ENCODE peak calls at places on chromosome 17, in nine cellular contexts. N is tibial artery, A is astrocyte of the cerebellum, Q is mucosa of descending colon, D is lung, W is psoas muscle, E is GM23338, C is fibroblast of mammary gland, L is OCI-LY7. V is an unnamed sample.

GRCh38 chr17:1169471-1169908 is 10.3 kb downstream of the ABR start:
- DNase-seq in N (no peak), A (no peak), Q (no peak), D (no peak), W (no peak), E (no peak), C (no peak), L (no peak), V (no peak)

GRCh38 chr17:16991349-16992009 is 19.6 kb upstream of the TNFRSF13B start:
- DNase-seq in N (peak; percentile 78), A (no peak), Q (peak; percentile 97), D (peak; percentile 81), W (peak; percentile 85), E (peak; percentile 94), C (peak; percentile 64), L (peak; percentile 90), V (no peak)

GRCh38 chr17:44971776-44972483 is 3.8 kb upstream of the C1QL1 start:
- DNase-seq in N (no peak), A (no peak), Q (no peak), D (no peak), W (no peak), E (peak; percentile 77), C (peak; percentile 68), L (no peak), V (no peak)

GRCh38 chr17:48487221-48487620 is 43.6 kb downstream of the HOXB1 start:
- DNase-seq in N (no peak), A (no peak), Q (no peak), D (no peak), W (no peak), E (no peak), C (no peak), L (no peak), V (no peak)

GRCh38 chr17:82734987-82735866 is at the start of gene FN3K:
- DNase-seq in N (peak; percentile 47), A (no peak), Q (peak; percentile 71), D (peak; percentile 55), W (peak; percentile 74), E (peak; percentile 80), C (peak; percentile 82), L (no peak), V (peak; percentile 17)

GRCh38 chr17:1485748-1486376 is 6.6 kb downstream of the MYO1C start:
- DNase-seq in N (peak; percentile 69), A (no peak), Q (peak; percentile 78), D (peak; percentile 62), W (peak; percentile 77), E (peak; percentile 54), C (peak; percentile 50), L (peak; percentile 57), V (no peak)

GRCh38 chr17:68686108-68686988 is 85.2 kb upstream of the FAM20A start:
- DNase-seq in N (no peak), A (no peak), Q (no peak), D (no peak), W (no peak), E (no peak), C (no peak), L (no peak), V (no peak)

GRCh38 chr17:57516290-57517215 is 228.5 kb downstream of the CCDC182 start:
- DNase-seq in N (no peak), A (no peak), Q (no peak), D (no peak), W (no peak), E (no peak), C (no peak), L (no peak), V (peak; percentile 40)

GRCh38 chr17:72295916-72296315 is 175.1 kb downstream of the SOX9 start:
- DNase-seq in N (no peak), A (no peak), Q (no peak), D (no peak), W (no peak), E (no peak), C (no peak), L (no peak), V (no peak)

GRCh38 chr17:33084755-33085154 is 93.1 kb downstream of the SPACA3 start:
- DNase-seq in N (no peak), A (no peak), Q (peak; percentile 48), D (no peak), W (no peak), E (no peak), C (no peak), L (no peak), V (no peak)

GRCh38 chr17:79019631-79020584 is 4.1 kb upstream of the C1QTNF1 start:
- DNase-seq in N (peak; percentile 91), A (peak; percentile 55), Q (peak; percentile 80), D (no peak), W (peak; percentile 72), E (peak; percentile 63), C (peak; percentile 87), L (peak; percentile 45), V (no peak)

GRCh38 chr17:61002316-61002736 is 324.7 kb downstream of the BCAS3 start:
- DNase-seq in N (no peak), A (peak; percentile 44), Q (no peak), D (no peak), W (no peak), E (peak; percentile 56), C (peak; percentile 65), L (peak; percentile 36), V (peak; percentile 45)

GRCh38 chr17:17320188-17320910 is 17.2 kb downstream of the NT5M start:
- DNase-seq in N (no peak), A (no peak), Q (no peak), D (no peak), W (no peak), E (no peak), C (no peak), L (no peak), V (no peak)

GRCh38 chr17:61238455-61238933 is 161.1 kb upstream of the TBX2 start:
- DNase-seq in N (no peak), A (no peak), Q (no peak), D (no peak), W (no peak), E (no peak), C (no peak), L (no peak), V (no peak)

GRCh38 chr17:35432176-35433074 is at the start of gene SLFN12:
- DNase-seq in N (peak; percentile 56), A (peak; percentile 77), Q (peak; percentile 64), D (peak; percentile 79), W (peak; percentile 49), E (peak; percentile 94), C (peak; percentile 94), L (no peak), V (peak; percentile 88)

GRCh38 chr17:42512733-42513251 is 23.2 kb upstream of the NAGLU start:
- DNase-seq in N (no peak), A (no peak), Q (no peak), D (no peak), W (no peak), E (no peak), C (no peak), L (no peak), V (no peak)

GRCh38 chr17:7589204-7589868 is 558 bp downstream of the SOX15 start:
- DNase-seq in N (peak; percentile 90), A (peak; percentile 64), Q (peak; percentile 86), D (peak; percentile 78), W (peak; percentile 87), E (peak; percentile 94), C (peak; percentile 88), L (peak; percentile 69), V (peak; percentile 40)

GRCh38 chr17:60472449-60472848 is 50.2 kb downstream of the CHCT1 start:
- DNase-seq in N (no peak), A (no peak), Q (no peak), D (no peak), W (no peak), E (no peak), C (no peak), L (no peak), V (no peak)

GRCh38 chr17:6422654-6423241 is 12.2 kb downstream of the AIPL1 start:
- DNase-seq in N (no peak), A (no peak), Q (no peak), D (no peak), W (no peak), E (peak; percentile 38), C (no peak), L (no peak), V (no peak)
- TF ChIP-seq CTCF in N (no peak), A (no peak), Q (no peak), D (no peak), W (no peak), E (peak; percentile 56), C (no peak), L (no peak), V (no peak)

DNA sequence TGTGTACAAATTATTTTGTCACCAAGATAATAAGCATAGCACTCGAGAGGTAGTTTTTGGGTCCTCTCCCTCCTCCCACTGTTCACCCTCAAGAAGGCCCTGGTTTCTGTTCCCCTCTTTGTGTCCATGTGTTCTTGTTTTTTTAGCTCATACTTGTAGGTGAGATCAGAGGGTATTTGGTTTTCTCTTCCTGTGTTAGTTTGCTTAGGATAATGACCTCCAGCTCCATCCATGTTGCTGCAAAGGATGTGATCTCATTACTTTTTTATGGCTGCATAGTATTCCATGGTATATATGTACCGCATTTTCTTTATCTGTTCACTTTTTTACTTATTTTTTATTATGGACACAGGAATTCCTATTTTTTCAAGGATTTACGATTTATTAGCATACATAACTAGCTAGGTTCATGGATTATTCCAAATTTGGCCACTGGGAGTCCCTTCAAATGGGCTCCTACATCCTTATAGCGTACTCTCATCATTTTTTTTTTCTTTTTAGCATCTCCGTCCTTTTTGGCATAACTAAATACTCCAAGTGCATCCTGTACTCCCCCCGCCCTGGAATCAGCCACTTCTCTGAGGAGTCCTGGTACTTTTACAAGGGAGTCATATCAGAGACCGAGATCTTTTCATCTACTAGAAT is 7.3 kb downstream of the TADA2A start:
- DNase-seq in N (no peak), A (no peak), Q (no peak), D (no peak), W (no peak), E (peak; percentile 12), C (peak; percentile 25), L (no peak), V (no peak)
- TF ChIP-seq CTCF in N (no peak), A (peak; percentile 41), Q (no peak), D (no peak), W (no peak), E (no peak), C (peak; percentile 39), L (peak; percentile 53), V (peak; percentile 35)

GRCh38 chr17:163514-164103 is 17.8 kb downstream of the DOC2B start:
- DNase-seq in N (no peak), A (no peak), Q (no peak), D (no peak), W (no peak), E (peak; percentile 65), C (no peak), L (no peak), V (no peak)
- TF ChIP-seq CTCF in N (no peak), A (no peak), Q (no peak), D (no peak), W (no peak), E (peak; percentile 49), C (no peak), L (no peak), V (peak; percentile 48)

DNA sequence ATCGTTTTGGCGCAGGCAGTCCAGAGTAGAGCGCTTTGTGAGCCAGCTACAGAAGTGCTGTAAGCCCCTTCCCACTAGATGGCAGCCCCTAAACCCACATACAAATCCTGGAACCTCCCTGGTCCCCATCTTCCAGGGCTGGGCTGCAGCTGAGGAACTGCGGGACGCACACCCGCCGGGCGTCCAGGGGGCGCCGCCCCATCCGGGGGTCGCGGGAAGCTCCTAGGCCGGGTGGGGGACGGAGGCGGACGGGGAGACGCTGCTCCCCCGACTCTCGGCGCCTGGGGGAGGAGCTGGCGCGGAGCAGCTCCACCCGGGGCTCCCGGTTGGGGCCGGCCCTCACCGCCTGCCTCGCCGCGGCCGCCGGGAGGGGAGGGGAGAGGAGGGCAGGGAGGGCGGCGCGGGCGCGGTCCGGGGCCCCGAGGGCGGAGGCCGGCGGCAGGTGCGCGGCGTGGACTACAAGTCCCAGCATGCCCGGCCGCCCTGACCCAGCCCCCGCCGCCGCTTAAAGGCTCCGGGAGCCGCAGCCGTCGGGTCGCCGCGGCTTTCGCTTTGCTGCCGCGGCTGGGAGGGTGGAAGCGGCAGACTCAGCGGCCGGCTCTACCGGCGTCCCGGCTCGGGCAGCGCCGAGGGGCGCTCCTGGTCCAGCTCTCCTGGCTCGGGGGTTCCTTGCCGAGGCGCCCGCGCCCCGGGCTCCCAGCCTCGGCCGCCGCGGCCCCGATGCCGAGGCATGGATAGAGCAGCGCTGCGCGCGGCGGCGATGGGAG is at the start of gene KSR1:
- DNase-seq in N (peak; percentile 79), A (peak; percentile 60), Q (peak; percentile 81), D (peak; percentile 83), W (peak; percentile 85), E (peak; percentile 96), C (peak; percentile 35), L (peak; percentile 82), V (no peak)
- TF ChIP-seq CTCF in N (peak; percentile 5), A (peak; percentile 66), Q (no peak), D (no peak), W (peak; percentile 14), E (peak; percentile 76), C (no peak), L (peak; percentile 77), V (no peak)

V was measured in AG09309.